ENCODE peak calls at places on chromosomes 2 and 18, in four cellular contexts. G is hypothalamus, D is aorta, Y is GM03348. L is an unnamed sample.

GRCh38 chr2:234293973-234294372 is 202.9 kb downstream of the ARL4C start:
- DNase-seq in D (no peak), Y (no peak), G (no peak), L (no peak)

GRCh38 chr18:45962461-45962860 is 4.7 kb downstream of the EPG5 start:
- DNase-seq in D (no peak), Y (peak), G (no peak), L (peak)

GRCh38 chr2:112782234-112782799 is 2.0 kb downstream of the IL1A start:
- DNase-seq in D (no peak), G (no peak), Y (no peak), L (no peak)

GRCh38 chr18:70419526-70419925 is 130.7 kb downstream of the SOCS6 start:
- DNase-seq in Y (peak), D (no peak), G (no peak), L (no peak)

GRCh38 chr2:95049961-95050360 is 24.5 kb downstream of the MAL start:
- DNase-seq in D (no peak), Y (no peak), G (no peak), L (no peak)

GRCh38 chr2:227610123-227610522 is 4.5 kb downstream of the SCYGR3 start:
- DNase-seq in D (no peak), G (no peak), Y (no peak), L (no peak)

GRCh38 chr2:231503777-231504176 is 26.5 kb downstream of the NMUR1 start:
- DNase-seq in Y (no peak), D (peak), G (no peak), L (no peak)

GRCh38 chr2:232941912-232942595 is 71.0 kb downstream of the NGEF start:
- DNase-seq in G (no peak), Y (no peak), D (no peak), L (no peak)

GRCh38 chr2:56647997-56648396 is 464.2 kb downstream of the CCDC85A start:
- DNase-seq in G (no peak), D (no peak), Y (no peak), L (no peak)

GRCh38 chr2:10325278-10326145 is 22.8 kb downstream of the HPCAL1 start:
- DNase-seq in G (no peak), D (peak), Y (no peak), L (no peak)

GRCh38 chr2:33247325-33247724 is 229.1 kb upstream of the RASGRP3 start:
- DNase-seq in D (no peak), Y (no peak), G (no peak), L (no peak)

GRCh38 chr2:20633001-20633400 is 17.9 kb downstream of the HS1BP3 start:
- DNase-seq in G (no peak), D (no peak), Y (no peak), L (no peak)

GRCh38 chr2:39119732-39120520 is 925 bp downstream of the SOS1 start:
- DNase-seq in Y (peak), D (peak), G (peak), L (peak)